ENCODE peak calls at places on chromosomes 13 and 19, in seven cellular contexts. One of them, this sample, is unnamed.
A peak's percentile ranks its signal among the peaks of the same experiment; 100 is the strongest.

GRCh38 chr19:52224211-52224610 is 34.4 kb downstream of the PPP2R1A start:
- DNase-seq in suprapubic skin: no peak
- DNase-seq in endodermal cell: no peak
- DNase-seq in WTC11: no peak
- DNase-seq in upper lobe of right lung: no peak
- DNase-seq in OCI-LY7: no peak
- DNase-seq in cardiac muscle cell: no peak
- DNase-seq in this sample: no peak

GRCh38 chr19:20359933-20360720 is 193.1 kb downstream of the ZNF486 start:
- DNase-seq in OCI-LY7: peak; percentile 45
- DNase-seq in upper lobe of right lung: no peak
- DNase-seq in endodermal cell: peak; percentile 86
- DNase-seq in WTC11: peak; percentile 80
- DNase-seq in cardiac muscle cell: no peak
- DNase-seq in suprapubic skin: no peak
- DNase-seq in this sample: no peak

GRCh38 chr19:30566681-30567420 is 194.7 kb downstream of the ZNF536 start:
- DNase-seq in endodermal cell: peak; percentile 36
- DNase-seq in cardiac muscle cell: no peak
- DNase-seq in WTC11: no peak
- DNase-seq in suprapubic skin: peak; percentile 65
- DNase-seq in OCI-LY7: no peak
- DNase-seq in upper lobe of right lung: no peak
- DNase-seq in this sample: no peak

GRCh38 chr13:24503376-24503690 is 9.2 kb downstream of the PARP4 start:
- DNase-seq in cardiac muscle cell: no peak
- DNase-seq in upper lobe of right lung: no peak
- DNase-seq in suprapubic skin: no peak
- DNase-seq in endodermal cell: no peak
- DNase-seq in WTC11: no peak
- DNase-seq in OCI-LY7: no peak
- DNase-seq in this sample: no peak

GRCh38 chr13:42525035-42525504 is 48.9 kb upstream of the TNFSF11 start:
- DNase-seq in suprapubic skin: no peak
- DNase-seq in WTC11: no peak
- DNase-seq in cardiac muscle cell: peak; percentile 77
- DNase-seq in OCI-LY7: no peak
- DNase-seq in upper lobe of right lung: no peak
- DNase-seq in endodermal cell: no peak
- DNase-seq in this sample: no peak

GRCh38 chr19:13441810-13442512 is 64.3 kb downstream of the CACNA1A start:
- DNase-seq in suprapubic skin: no peak
- DNase-seq in WTC11: peak; percentile 84
- DNase-seq in cardiac muscle cell: peak; percentile 67
- DNase-seq in endodermal cell: peak; percentile 89
- DNase-seq in upper lobe of right lung: no peak
- DNase-seq in OCI-LY7: peak; percentile 40
- DNase-seq in this sample: no peak

GRCh38 chr13:44504146-44504545 is 72.0 kb downstream of the TSC22D1 start:
- DNase-seq in suprapubic skin: no peak
- DNase-seq in upper lobe of right lung: no peak
- DNase-seq in OCI-LY7: no peak
- DNase-seq in endodermal cell: no peak
- DNase-seq in WTC11: no peak
- DNase-seq in cardiac muscle cell: no peak
- DNase-seq in this sample: no peak

GRCh38 chr19:33385956-33386355 is 12.4 kb downstream of the CEBPG start:
- DNase-seq in upper lobe of right lung: no peak
- DNase-seq in WTC11: no peak
- DNase-seq in OCI-LY7: no peak
- DNase-seq in cardiac muscle cell: no peak
- DNase-seq in suprapubic skin: no peak
- DNase-seq in endodermal cell: no peak
- DNase-seq in this sample: no peak

GRCh38 chr19:11499327-11499726 is 6.3 kb downstream of the ZNF653 start:
- DNase-seq in upper lobe of right lung: no peak
- DNase-seq in OCI-LY7: no peak
- DNase-seq in suprapubic skin: no peak
- DNase-seq in endodermal cell: no peak
- DNase-seq in WTC11: no peak
- DNase-seq in cardiac muscle cell: no peak
- DNase-seq in this sample: no peak

GRCh38 chr13:110815471-110816204 is 99.2 kb downstream of the ANKRD10 start:
- DNase-seq in upper lobe of right lung: peak; percentile 30
- DNase-seq in endodermal cell: no peak
- DNase-seq in cardiac muscle cell: no peak
- DNase-seq in WTC11: no peak
- DNase-seq in OCI-LY7: no peak
- DNase-seq in suprapubic skin: peak; percentile 45
- DNase-seq in this sample: no peak

GRCh38 chr13:50197705-50198104 is 182.5 kb downstream of the KCNRG start:
- DNase-seq in suprapubic skin: no peak
- DNase-seq in endodermal cell: no peak
- DNase-seq in WTC11: no peak
- DNase-seq in upper lobe of right lung: no peak
- DNase-seq in OCI-LY7: no peak
- DNase-seq in cardiac muscle cell: peak; percentile 16
- DNase-seq in this sample: no peak

GRCh38 chr13:27007166-27007565 is 164.4 kb downstream of the USP12 start:
- DNase-seq in suprapubic skin: no peak
- DNase-seq in upper lobe of right lung: no peak
- DNase-seq in OCI-LY7: no peak
- DNase-seq in WTC11: no peak
- DNase-seq in endodermal cell: peak; percentile 53
- DNase-seq in cardiac muscle cell: no peak
- DNase-seq in this sample: no peak

GRCh38 chr13:51848674-51849073 is 3.7 kb upstream of the TMEM272 start:
- DNase-seq in suprapubic skin: no peak
- DNase-seq in endodermal cell: no peak
- DNase-seq in OCI-LY7: no peak
- DNase-seq in upper lobe of right lung: no peak
- DNase-seq in WTC11: no peak
- DNase-seq in cardiac muscle cell: peak; percentile 18
- DNase-seq in this sample: no peak

GRCh38 chr13:49746111-49746510 is 46.4 kb downstream of the KPNA3 start:
- DNase-seq in endodermal cell: no peak
- DNase-seq in cardiac muscle cell: no peak
- DNase-seq in WTC11: no peak
- DNase-seq in upper lobe of right lung: no peak
- DNase-seq in suprapubic skin: no peak
- DNase-seq in OCI-LY7: no peak
- DNase-seq in this sample: no peak

GRCh38 chr13:109569938-109570711 is 216.3 kb downstream of the IRS2 start:
- DNase-seq in WTC11: no peak
- DNase-seq in upper lobe of right lung: no peak
- DNase-seq in suprapubic skin: no peak
- DNase-seq in cardiac muscle cell: no peak
- DNase-seq in endodermal cell: no peak
- DNase-seq in OCI-LY7: no peak
- DNase-seq in this sample: no peak

GRCh38 chr13:24943136-24943535 is 152.8 kb upstream of the PABPC3 start:
- DNase-seq in WTC11: no peak
- DNase-seq in OCI-LY7: no peak
- DNase-seq in suprapubic skin: no peak
- DNase-seq in cardiac muscle cell: no peak
- DNase-seq in endodermal cell: no peak
- DNase-seq in upper lobe of right lung: no peak
- DNase-seq in this sample: no peak

GRCh38 chr19:19274716-19275115 is 1.6 kb upstream of the TM6SF2 start:
- DNase-seq in upper lobe of right lung: no peak
- DNase-seq in cardiac muscle cell: no peak
- DNase-seq in OCI-LY7: no peak
- DNase-seq in suprapubic skin: no peak
- DNase-seq in endodermal cell: no peak
- DNase-seq in WTC11: no peak
- DNase-seq in this sample: no peak

GRCh38 chr19:5397804-5398692 is 57.2 kb upstream of the ZNRF4 start:
- DNase-seq in suprapubic skin: no peak
- DNase-seq in OCI-LY7: peak; percentile 30
- DNase-seq in endodermal cell: peak; percentile 86
- DNase-seq in cardiac muscle cell: peak; percentile 11
- DNase-seq in WTC11: peak; percentile 55
- DNase-seq in upper lobe of right lung: no peak
- DNase-seq in this sample: no peak

GRCh38 chr13:69124996-69125395 is 982.6 kb upstream of the ATXN8OS start:
- DNase-seq in suprapubic skin: no peak
- DNase-seq in endodermal cell: no peak
- DNase-seq in upper lobe of right lung: no peak
- DNase-seq in OCI-LY7: no peak
- DNase-seq in cardiac muscle cell: no peak
- DNase-seq in WTC11: no peak
- DNase-seq in this sample: no peak

GRCh38 chr19:6730153-6730804 is 7.1 kb downstream of the GPR108 start:
- DNase-seq in cardiac muscle cell: no peak
- DNase-seq in endodermal cell: peak; percentile 99
- DNase-seq in OCI-LY7: peak; percentile 89
- DNase-seq in upper lobe of right lung: peak; percentile 96
- DNase-seq in suprapubic skin: no peak
- DNase-seq in WTC11: peak; percentile 94
- DNase-seq in this sample: no peak

GRCh38 chr13:46348976-46349375 is 38.1 kb downstream of the RUBCNL start:
- DNase-seq in cardiac muscle cell: no peak
- DNase-seq in OCI-LY7: no peak
- DNase-seq in upper lobe of right lung: no peak
- DNase-seq in endodermal cell: no peak
- DNase-seq in WTC11: no peak
- DNase-seq in suprapubic skin: no peak
- DNase-seq in this sample: no peak

GRCh38 chr13:106291006-106291405 is 244.5 kb downstream of the EFNB2 start:
- DNase-seq in endodermal cell: no peak
- DNase-seq in upper lobe of right lung: no peak
- DNase-seq in suprapubic skin: no peak
- DNase-seq in cardiac muscle cell: peak; percentile 44
- DNase-seq in OCI-LY7: no peak
- DNase-seq in WTC11: no peak
- DNase-seq in this sample: no peak

GRCh38 chr13:44243198-44243852 is 130.3 kb upstream of the SERP2 start:
- DNase-seq in endodermal cell: peak; percentile 92
- DNase-seq in OCI-LY7: peak; percentile 84
- DNase-seq in cardiac muscle cell: peak; percentile 77
- DNase-seq in suprapubic skin: no peak
- DNase-seq in WTC11: peak; percentile 67
- DNase-seq in upper lobe of right lung: no peak
- DNase-seq in this sample: no peak

GRCh38 chr19:3175761-3176714 is 2.5 kb upstream of the S1PR4 start:
- DNase-seq in suprapubic skin: no peak
- DNase-seq in WTC11: no peak
- DNase-seq in upper lobe of right lung: peak; percentile 91
- DNase-seq in OCI-LY7: no peak
- DNase-seq in endodermal cell: no peak
- DNase-seq in cardiac muscle cell: no peak
- DNase-seq in this sample: peak; percentile 47

GRCh38 chr13:74839656-74840055 is 642.3 kb downstream of the TBC1D4 start:
- DNase-seq in cardiac muscle cell: peak; percentile 4
- DNase-seq in WTC11: no peak
- DNase-seq in endodermal cell: no peak
- DNase-seq in suprapubic skin: no peak
- DNase-seq in OCI-LY7: no peak
- DNase-seq in upper lobe of right lung: no peak
- DNase-seq in this sample: no peak

GRCh38 chr19:40542197-40542859 is 34.3 kb upstream of the SHKBP1 start:
- DNase-seq in OCI-LY7: no peak
- DNase-seq in cardiac muscle cell: peak; percentile 98
- DNase-seq in suprapubic skin: no peak
- DNase-seq in WTC11: no peak
- DNase-seq in endodermal cell: no peak
- DNase-seq in upper lobe of right lung: peak; percentile 80
- DNase-seq in this sample: no peak

GRCh38 chr19:49829721-49830120 is 11.6 kb downstream of the MED25 start:
- DNase-seq in cardiac muscle cell: no peak
- DNase-seq in WTC11: no peak
- DNase-seq in endodermal cell: no peak
- DNase-seq in OCI-LY7: no peak
- DNase-seq in upper lobe of right lung: no peak
- DNase-seq in suprapubic skin: no peak
- DNase-seq in this sample: no peak

DNA sequence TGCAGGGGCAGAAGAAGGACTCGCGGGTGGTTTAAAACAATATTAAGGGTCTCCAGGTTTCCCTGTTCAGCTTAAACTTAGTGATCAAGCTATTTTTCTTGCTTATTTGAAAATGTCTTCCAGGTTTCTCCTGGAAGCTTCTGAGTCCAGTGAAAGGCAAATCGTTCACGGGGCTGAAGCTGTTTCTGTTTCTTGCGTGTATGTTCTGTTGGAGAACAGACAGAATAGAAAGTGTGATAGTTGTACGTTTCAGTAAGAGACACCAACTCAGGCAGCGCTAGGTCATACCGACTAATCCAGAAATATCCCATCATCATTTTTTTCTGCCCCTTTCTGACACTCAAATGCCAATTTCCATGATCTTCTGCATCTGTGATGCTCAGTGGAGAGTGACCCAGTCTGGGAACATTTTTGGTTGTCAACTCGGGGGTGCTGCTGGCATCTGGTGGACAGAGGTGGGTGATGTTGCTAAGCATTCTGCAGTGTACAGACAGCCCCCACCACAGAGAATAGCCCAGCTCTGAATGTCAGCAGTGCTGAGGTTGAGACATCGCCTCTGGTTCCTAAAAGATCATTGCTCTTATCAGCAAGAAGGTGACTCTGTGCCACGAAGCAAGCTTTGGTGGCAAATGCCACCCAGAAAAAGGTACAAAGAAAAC is 4.3 kb downstream of the KLF2 start:
- DNase-seq in cardiac muscle cell: no peak
- DNase-seq in WTC11: no peak
- DNase-seq in OCI-LY7: peak; percentile 57
- DNase-seq in suprapubic skin: no peak
- DNase-seq in upper lobe of right lung: no peak
- DNase-seq in endodermal cell: no peak
- DNase-seq in this sample: no peak
- TF ChIP-seq CTCF in cardiac muscle cell: peak; percentile 7
- TF ChIP-seq CTCF in WTC11: no peak
- TF ChIP-seq CTCF in OCI-LY7: peak; percentile 77
- TF ChIP-seq CTCF in suprapubic skin: no peak
- TF ChIP-seq CTCF in upper lobe of right lung: peak; percentile 19
- TF ChIP-seq CTCF in endodermal cell: no peak
- TF ChIP-seq CTCF in this sample: no peak

GRCh38 chr13:114146629-114147028 is 14.2 kb upstream of the RASA3 start:
- DNase-seq in endodermal cell: peak; percentile 79
- DNase-seq in upper lobe of right lung: peak; percentile 54
- DNase-seq in OCI-LY7: no peak
- DNase-seq in WTC11: peak; percentile 57
- DNase-seq in suprapubic skin: no peak
- DNase-seq in cardiac muscle cell: no peak
- DNase-seq in this sample: no peak
- TF ChIP-seq CTCF in endodermal cell: peak; percentile 67
- TF ChIP-seq CTCF in upper lobe of right lung: no peak
- TF ChIP-seq CTCF in OCI-LY7: peak; percentile 29
- TF ChIP-seq CTCF in WTC11: no peak
- TF ChIP-seq CTCF in suprapubic skin: no peak
- TF ChIP-seq CTCF in cardiac muscle cell: peak; percentile 36
- TF ChIP-seq CTCF in this sample: no peak

GRCh38 chr19:55468054-55468393 is 3.5 kb upstream of the C19orf85 start:
- DNase-seq in upper lobe of right lung: no peak
- DNase-seq in endodermal cell: no peak
- DNase-seq in suprapubic skin: no peak
- DNase-seq in WTC11: no peak
- DNase-seq in OCI-LY7: no peak
- DNase-seq in cardiac muscle cell: no peak
- DNase-seq in this sample: no peak
- TF ChIP-seq CTCF in upper lobe of right lung: no peak
- TF ChIP-seq CTCF in endodermal cell: no peak
- TF ChIP-seq CTCF in suprapubic skin: no peak
- TF ChIP-seq CTCF in WTC11: no peak
- TF ChIP-seq CTCF in OCI-LY7: no peak
- TF ChIP-seq CTCF in cardiac muscle cell: no peak
- TF ChIP-seq CTCF in this sample: no peak

GRCh38 chr19:4208385-4209094 is 20.8 kb upstream of the EBI3 start:
- DNase-seq in OCI-LY7: peak; percentile 53
- DNase-seq in endodermal cell: peak; percentile 78
- DNase-seq in upper lobe of right lung: no peak
- DNase-seq in cardiac muscle cell: peak; percentile 20
- DNase-seq in suprapubic skin: no peak
- DNase-seq in WTC11: no peak
- DNase-seq in this sample: no peak
- TF ChIP-seq CTCF in OCI-LY7: peak; percentile 78
- TF ChIP-seq CTCF in endodermal cell: peak; percentile 66
- TF ChIP-seq CTCF in upper lobe of right lung: no peak
- TF ChIP-seq CTCF in cardiac muscle cell: peak; percentile 42
- TF ChIP-seq CTCF in suprapubic skin: peak; percentile 7
- TF ChIP-seq CTCF in WTC11: no peak
- TF ChIP-seq CTCF in this sample: peak; percentile 52

This sample was measured in AG09319.